ENCODE peak calls at places on chromosomes 5 and 9, in five cellular contexts. One of them, this sample, is unnamed.

GRCh38 chr9:76542360-76542759 is 83.4 kb downstream of the GCNT1 start:
- DNase-seq in fibroblast of pulmonary artery: no peak
- DNase-seq in NCI-H2029 treated with DMSO at 0.1 percent for 48 hours: peak
- DNase-seq in NCI-H1048: peak
- DNase-seq in foreskin fibroblast: peak
- DNase-seq in this sample: no peak

GRCh38 chr5:111337688-111338087 is 113.5 kb downstream of the CAMK4 start:
- DNase-seq in fibroblast of pulmonary artery: no peak
- DNase-seq in NCI-H2029 treated with DMSO at 0.1 percent for 48 hours: no peak
- DNase-seq in NCI-H1048: no peak
- DNase-seq in foreskin fibroblast: no peak
- DNase-seq in this sample: no peak

GRCh38 chr9:112447283-112447761 is 39.3 kb upstream of the KIAA1958 start:
- DNase-seq in fibroblast of pulmonary artery: peak
- DNase-seq in NCI-H2029 treated with DMSO at 0.1 percent for 48 hours: no peak
- DNase-seq in NCI-H1048: no peak
- DNase-seq in foreskin fibroblast: peak
- DNase-seq in this sample: no peak

GRCh38 chr5:97243352-97243751 is 60.3 kb upstream of the RIOK2 start:
- DNase-seq in fibroblast of pulmonary artery: peak
- DNase-seq in NCI-H2029 treated with DMSO at 0.1 percent for 48 hours: no peak
- DNase-seq in NCI-H1048: no peak
- DNase-seq in foreskin fibroblast: no peak
- DNase-seq in this sample: no peak

GRCh38 chr5:124996023-124996763 is 249.8 kb upstream of the ZNF608 start:
- DNase-seq in fibroblast of pulmonary artery: peak
- DNase-seq in NCI-H2029 treated with DMSO at 0.1 percent for 48 hours: no peak
- DNase-seq in NCI-H1048: no peak
- DNase-seq in foreskin fibroblast: no peak
- DNase-seq in this sample: no peak

GRCh38 chr5:1516615-1517601 is 6.9 kb downstream of the LPCAT1 start:
- DNase-seq in fibroblast of pulmonary artery: peak
- DNase-seq in NCI-H2029 treated with DMSO at 0.1 percent for 48 hours: no peak
- DNase-seq in NCI-H1048: no peak
- DNase-seq in foreskin fibroblast: peak
- DNase-seq in this sample: no peak

GRCh38 chr9:26292943-26293342 is 599.7 kb downstream of the CAAP1 start:
- DNase-seq in fibroblast of pulmonary artery: peak
- DNase-seq in NCI-H2029 treated with DMSO at 0.1 percent for 48 hours: no peak
- DNase-seq in NCI-H1048: no peak
- DNase-seq in foreskin fibroblast: peak
- DNase-seq in this sample: no peak

GRCh38 chr9:6827370-6827949 is 69.7 kb downstream of the KDM4C start:
- DNase-seq in fibroblast of pulmonary artery: peak
- DNase-seq in NCI-H2029 treated with DMSO at 0.1 percent for 48 hours: peak
- DNase-seq in NCI-H1048: no peak
- DNase-seq in foreskin fibroblast: peak
- DNase-seq in this sample: no peak

GRCh38 chr5:89729623-89730390 is 679.7 kb downstream of the CETN3 start:
- DNase-seq in fibroblast of pulmonary artery: no peak
- DNase-seq in NCI-H2029 treated with DMSO at 0.1 percent for 48 hours: peak
- DNase-seq in NCI-H1048: no peak
- DNase-seq in foreskin fibroblast: peak
- DNase-seq in this sample: no peak

GRCh38 chr5:127871448-127872153 is 168.4 kb downstream of the CCDC192 start:
- DNase-seq in fibroblast of pulmonary artery: peak
- DNase-seq in NCI-H2029 treated with DMSO at 0.1 percent for 48 hours: no peak
- DNase-seq in NCI-H1048: no peak
- DNase-seq in foreskin fibroblast: peak
- DNase-seq in this sample: no peak

GRCh38 chr5:109370343-109370742 is 39.4 kb downstream of the PJA2 start:
- DNase-seq in fibroblast of pulmonary artery: no peak
- DNase-seq in NCI-H2029 treated with DMSO at 0.1 percent for 48 hours: no peak
- DNase-seq in NCI-H1048: no peak
- DNase-seq in foreskin fibroblast: no peak
- DNase-seq in this sample: no peak

GRCh38 chr9:133974631-133975341 is 17.3 kb downstream of the VAV2 start:
- DNase-seq in fibroblast of pulmonary artery: no peak
- DNase-seq in NCI-H2029 treated with DMSO at 0.1 percent for 48 hours: no peak
- DNase-seq in NCI-H1048: no peak
- DNase-seq in foreskin fibroblast: no peak
- DNase-seq in this sample: no peak

GRCh38 chr9:87147803-87148202 is 200.5 kb upstream of the GAS1 start:
- DNase-seq in fibroblast of pulmonary artery: no peak
- DNase-seq in NCI-H2029 treated with DMSO at 0.1 percent for 48 hours: no peak
- DNase-seq in NCI-H1048: no peak
- DNase-seq in foreskin fibroblast: peak
- DNase-seq in this sample: no peak

GRCh38 chr5:134136221-134136631 is 21.7 kb downstream of the TCF7 start:
- DNase-seq in fibroblast of pulmonary artery: no peak
- DNase-seq in NCI-H2029 treated with DMSO at 0.1 percent for 48 hours: no peak
- DNase-seq in NCI-H1048: no peak
- DNase-seq in foreskin fibroblast: no peak
- DNase-seq in this sample: no peak

GRCh38 chr9:134325813-134326753 is at the start of gene RXRA:
- DNase-seq in fibroblast of pulmonary artery: peak
- DNase-seq in NCI-H2029 treated with DMSO at 0.1 percent for 48 hours: no peak
- DNase-seq in NCI-H1048: no peak
- DNase-seq in foreskin fibroblast: peak
- DNase-seq in this sample: peak

GRCh38 chr5:154444559-154445421 is 1.0 kb upstream of the SAP30L start:
- DNase-seq in fibroblast of pulmonary artery: no peak
- DNase-seq in NCI-H2029 treated with DMSO at 0.1 percent for 48 hours: no peak
- DNase-seq in NCI-H1048: no peak
- DNase-seq in foreskin fibroblast: peak
- DNase-seq in this sample: no peak

GRCh38 chr5:149212203-149212951 is 59.3 kb upstream of the AFAP1L1 start:
- DNase-seq in fibroblast of pulmonary artery: peak
- DNase-seq in NCI-H2029 treated with DMSO at 0.1 percent for 48 hours: no peak
- DNase-seq in NCI-H1048: no peak
- DNase-seq in foreskin fibroblast: peak
- DNase-seq in this sample: no peak

GRCh38 chr9:35951736-35952135 is 6.2 kb downstream of the OR2S2 start:
- DNase-seq in fibroblast of pulmonary artery: peak
- DNase-seq in NCI-H2029 treated with DMSO at 0.1 percent for 48 hours: no peak
- DNase-seq in NCI-H1048: no peak
- DNase-seq in foreskin fibroblast: peak
- DNase-seq in this sample: no peak

GRCh38 chr5:73339711-73340110 is 108.9 kb downstream of the FOXD1 start:
- DNase-seq in fibroblast of pulmonary artery: no peak
- DNase-seq in NCI-H2029 treated with DMSO at 0.1 percent for 48 hours: no peak
- DNase-seq in NCI-H1048: no peak
- DNase-seq in foreskin fibroblast: no peak
- DNase-seq in this sample: no peak

GRCh38 chr9:32698706-32699277 is 63.3 kb upstream of the TAF1L start:
- DNase-seq in fibroblast of pulmonary artery: no peak
- DNase-seq in NCI-H2029 treated with DMSO at 0.1 percent for 48 hours: no peak
- DNase-seq in NCI-H1048: no peak
- DNase-seq in foreskin fibroblast: no peak
- DNase-seq in this sample: no peak

GRCh38 chr9:35814106-35814840 is 569 bp downstream of the HINT2 start:
- DNase-seq in fibroblast of pulmonary artery: peak
- DNase-seq in NCI-H2029 treated with DMSO at 0.1 percent for 48 hours: peak
- DNase-seq in NCI-H1048: no peak
- DNase-seq in foreskin fibroblast: peak
- DNase-seq in this sample: peak

GRCh38 chr9:124219290-124219605 is 38.5 kb upstream of the NEK6 start:
- DNase-seq in fibroblast of pulmonary artery: no peak
- DNase-seq in NCI-H2029 treated with DMSO at 0.1 percent for 48 hours: no peak
- DNase-seq in NCI-H1048: no peak
- DNase-seq in foreskin fibroblast: no peak
- DNase-seq in this sample: no peak

GRCh38 chr5:80072103-80073073 is 37.2 kb downstream of the THBS4 start:
- DNase-seq in fibroblast of pulmonary artery: no peak
- DNase-seq in NCI-H2029 treated with DMSO at 0.1 percent for 48 hours: no peak
- DNase-seq in NCI-H1048: no peak
- DNase-seq in foreskin fibroblast: peak
- DNase-seq in this sample: no peak

GRCh38 chr5:19902316-19902934 is 85.6 kb downstream of the CDH18 start:
- DNase-seq in fibroblast of pulmonary artery: peak
- DNase-seq in NCI-H2029 treated with DMSO at 0.1 percent for 48 hours: peak
- DNase-seq in NCI-H1048: no peak
- DNase-seq in foreskin fibroblast: no peak
- DNase-seq in this sample: no peak

GRCh38 chr9:78574354-78575036 is 277.6 kb downstream of the PSAT1 start:
- DNase-seq in fibroblast of pulmonary artery: no peak
- DNase-seq in NCI-H2029 treated with DMSO at 0.1 percent for 48 hours: no peak
- DNase-seq in NCI-H1048: no peak
- DNase-seq in foreskin fibroblast: no peak
- DNase-seq in this sample: no peak

GRCh38 chr9:93136693-93137092 is 2.6 kb upstream of the NINJ1 start:
- DNase-seq in fibroblast of pulmonary artery: no peak
- DNase-seq in NCI-H2029 treated with DMSO at 0.1 percent for 48 hours: no peak
- DNase-seq in NCI-H1048: no peak
- DNase-seq in foreskin fibroblast: no peak
- DNase-seq in this sample: no peak

GRCh38 chr9:134781895-134782294 is 98.7 kb upstream of the FCN2 start:
- DNase-seq in fibroblast of pulmonary artery: no peak
- DNase-seq in NCI-H2029 treated with DMSO at 0.1 percent for 48 hours: no peak
- DNase-seq in NCI-H1048: no peak
- DNase-seq in foreskin fibroblast: peak
- DNase-seq in this sample: no peak

GRCh38 chr9:108049026-108049591 is 559.5 kb upstream of the KLF4 start:
- DNase-seq in fibroblast of pulmonary artery: peak
- DNase-seq in NCI-H2029 treated with DMSO at 0.1 percent for 48 hours: no peak
- DNase-seq in NCI-H1048: no peak
- DNase-seq in foreskin fibroblast: peak
- DNase-seq in this sample: no peak

GRCh38 chr5:157263586-157264090 is 2.3 kb upstream of the CYFIP2 start:
- DNase-seq in fibroblast of pulmonary artery: no peak
- DNase-seq in NCI-H2029 treated with DMSO at 0.1 percent for 48 hours: no peak
- DNase-seq in NCI-H1048: no peak
- DNase-seq in foreskin fibroblast: no peak
- DNase-seq in this sample: no peak

GRCh38 chr5:88729476-88730182 is 153.4 kb downstream of the MEF2C start:
- DNase-seq in fibroblast of pulmonary artery: peak
- DNase-seq in NCI-H2029 treated with DMSO at 0.1 percent for 48 hours: peak
- DNase-seq in NCI-H1048: peak
- DNase-seq in foreskin fibroblast: peak
- DNase-seq in this sample: peak

This sample was measured in substantia nigra.